ENCODE peak calls at places on chromosomes 4 and X, in ten cellular contexts. I is uterus, T is cardiac muscle cell, E is pancreas, Y is astrocyte, K is mucosa of descending colon, P is endodermal cell, R is A549, B is fibroblast of lung, G is left ventricle myocardium inferior. V is an unnamed sample. For H3K4me1, the result is how much of the 10 kb centered on the place peaks cover.

GRCh38 chrX:119622356-119623232 is 16.4 kb upstream of the NKRF start:
- DNase-seq in I (peak), T (no peak), E (no peak), Y (peak), K (peak), P (no peak), R (no peak), B (peak), G (peak), V (peak)

GRCh38 chr4:154719087-154719486 is 24.7 kb upstream of the LRAT start:
- DNase-seq in I (no peak), T (no peak), E (no peak), Y (peak), K (no peak), P (no peak), R (no peak), B (peak), G (no peak), V (no peak)

GRCh38 chrX:31397119-31397518 is 325.3 kb upstream of the FTHL17 start:
- DNase-seq in I (no peak), T (no peak), E (no peak), Y (peak), K (no peak), P (no peak), R (no peak), B (peak), G (no peak), V (no peak)

GRCh38 chrX:147174596-147174995 is 360.1 kb upstream of the CXorf51A start:
- DNase-seq in I (no peak), T (no peak), E (no peak), Y (no peak), K (no peak), P (peak), R (no peak), B (no peak), G (no peak), V (no peak)

GRCh38 chr4:8507624-8508023 is 67.0 kb downstream of the TRMT44 start:
- DNase-seq in I (no peak), T (no peak), E (no peak), Y (no peak), K (no peak), P (no peak), R (no peak), B (no peak), G (no peak), V (no peak)

GRCh38 chrX:11787564-11787963 is 29.5 kb downstream of the MSL3 start:
- DNase-seq in I (peak), T (peak), E (peak), Y (peak), K (peak), P (peak), R (peak), B (peak), G (peak), V (peak)

GRCh38 chr4:158805628-158806471 is 37.0 kb downstream of the FNIP2 start:
- DNase-seq in I (no peak), T (peak), E (no peak), Y (no peak), K (no peak), P (no peak), R (no peak), B (no peak), G (no peak), V (no peak)

GRCh38 chr4:38017579-38017978 is 57.4 kb downstream of the PTTG2 start:
- DNase-seq in I (no peak), T (no peak), E (no peak), Y (no peak), K (no peak), P (no peak), R (no peak), B (no peak), G (no peak), V (no peak)

GRCh38 chrX:101595739-101596419 is 21.9 kb downstream of the ARMCX6 start:
- DNase-seq in I (peak), T (peak), E (peak), Y (peak), K (no peak), P (peak), R (peak), B (peak), G (no peak), V (no peak)

GRCh38 chrX:136176399-136176825 is 29.1 kb downstream of the FHL1 start:
- DNase-seq in I (peak), T (no peak), E (no peak), Y (peak), K (no peak), P (no peak), R (no peak), B (peak), G (no peak), V (no peak)

GRCh38 chr4:23382880-23383279 is 507.0 kb downstream of the PPARGC1A start:
- DNase-seq in I (no peak), T (no peak), E (no peak), Y (peak), K (no peak), P (no peak), R (no peak), B (peak), G (no peak), V (no peak)

GRCh38 chrX:41922694-41923171 is 621 bp downstream of the CASK start:
- DNase-seq in I (peak), T (peak), E (peak), Y (peak), K (peak), P (peak), R (peak), B (peak), G (peak), V (peak)

GRCh38 chr4:48341776-48342558 is 638 bp downstream of the SLAIN2 start:
- DNase-seq in I (peak), T (peak), E (peak), Y (no peak), K (peak), P (peak), R (no peak), B (peak), G (peak), V (peak)

GRCh38 chr4:140153419-140153743 is 603 bp downstream of the MAML3 start:
- DNase-seq in I (no peak), T (no peak), E (no peak), Y (no peak), K (no peak), P (no peak), R (no peak), B (no peak), G (no peak), V (no peak)

GRCh38 chr4:140152760-140153418 is 1.1 kb downstream of the MAML3 start:
- DNase-seq in I (peak), T (peak), E (peak), Y (peak), K (peak), P (peak), R (no peak), B (peak), G (peak), V (peak)

GRCh38 chr4:140151700-140152014 is 2.3 kb downstream of the MAML3 start:
- DNase-seq in I (peak), T (peak), E (peak), Y (peak), K (no peak), P (no peak), R (peak), B (peak), G (peak), V (peak)

GRCh38 chr4:140150886-140151699 is 2.9 kb downstream of the MAML3 start:
- DNase-seq in I (peak), T (peak), E (peak), Y (peak), K (peak), P (peak), R (peak), B (peak), G (peak), V (peak)

GRCh38 chr4:140152015-140152703 is 1.8 kb downstream of the MAML3 start:
- DNase-seq in I (peak), T (peak), E (peak), Y (no peak), K (peak), P (peak), R (peak), B (no peak), G (peak), V (peak)
- TF ChIP-seq CTCF in I (peak), T (peak), E (no peak), Y (no peak), K (peak), P (peak), R (no peak), B (no peak), G (peak), V (peak)

GRCh38 chr4:1208970-1209704 is 36.8 kb upstream of the SPON2 start:
- DNase-seq in I (no peak), T (no peak), E (no peak), Y (peak), K (peak), P (no peak), R (no peak), B (peak), G (peak), V (peak)
- H3K4me1 ChIP-seq in I (half or more), T (under half), E (under half), Y (under half), K (under half), P (under half), R (under half), B (under half), G (under half), V (under half)

DNA sequence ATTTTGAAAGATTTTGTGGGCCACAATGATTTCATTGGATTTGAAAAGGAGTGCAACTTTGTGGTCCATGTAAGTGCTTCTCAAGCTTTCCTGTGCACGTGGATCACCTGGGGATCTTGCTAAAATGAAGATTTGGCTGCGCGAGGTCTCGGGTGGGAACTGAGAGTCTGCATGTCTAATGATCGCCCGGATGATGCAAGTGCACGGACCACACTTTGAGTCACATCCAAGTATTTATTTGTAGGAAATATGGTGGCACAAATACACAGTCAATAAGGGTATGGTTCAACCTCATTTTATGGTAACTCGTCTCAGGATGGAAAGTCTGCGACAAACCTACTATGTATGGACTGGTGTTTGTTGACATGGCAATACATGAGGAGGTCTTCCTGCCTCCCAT is 899 bp downstream of the BMX start:
- DNase-seq in I (no peak), T (no peak), E (no peak), Y (no peak), K (no peak), P (no peak), R (no peak), B (no peak), G (no peak), V (no peak)
- TF ChIP-seq CTCF in I (no peak), T (no peak), E (no peak), Y (no peak), K (no peak), P (no peak), R (no peak), B (no peak), G (no peak), V (no peak)

DNA sequence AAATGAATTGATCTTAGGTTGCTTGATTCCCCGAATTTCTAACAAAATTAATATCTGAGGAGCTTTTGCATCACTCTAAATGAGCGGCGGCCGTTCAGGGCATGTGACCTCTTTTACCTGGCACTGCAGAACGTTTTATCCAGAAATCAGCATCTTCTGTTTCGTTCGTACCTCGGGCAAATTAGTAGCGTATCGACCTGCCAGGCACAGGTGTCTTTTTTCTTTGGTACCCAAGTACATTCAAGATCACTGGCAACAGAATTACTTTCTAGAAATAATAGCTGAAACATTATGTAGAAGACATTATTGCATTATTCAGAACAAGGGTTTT is 926 bp downstream of the KLHL2 start:
- DNase-seq in I (no peak), T (no peak), E (no peak), Y (no peak), K (no peak), P (no peak), R (no peak), B (no peak), G (no peak), V (no peak)
- H3K4me1 ChIP-seq in I (under half), T (under half), E (under half), Y (under half), K (under half), P (under half), R (under half), B (under half), G (under half), V (under half)